ENCODE peak calls at places on chromosomes 13 and 19, in nine cellular contexts. I is GM12878, X is heart left ventricle, T is HEK293T, A is uterus, W is skeletal muscle cell, M is BE2C, K is AG20443, F is GM12892. U is an unnamed sample.
A peak's percentile ranks its signal among the peaks of the same experiment; 100 is the strongest.

GRCh38 chr19:42440357-42441046 is 2.2 kb downstream of the CXCL17 start:
- DNase-seq in I (no peak), X (peak; percentile 72), T (peak; percentile 80), A (peak; percentile 44), W (no peak), M (peak; percentile 84), K (peak; percentile 90), F (peak; percentile 52), U (peak; percentile 87)

GRCh38 chr13:76687467-76687866 is 198.7 kb downstream of the KCTD12 start:
- DNase-seq in I (no peak), X (no peak), T (no peak), A (no peak), W (no peak), M (no peak), K (no peak), F (no peak), U (no peak)

GRCh38 chr13:107809125-107809524 is 406.2 kb downstream of the LIG4 start:
- DNase-seq in I (no peak), X (no peak), T (no peak), A (no peak), W (no peak), M (no peak), K (no peak), F (no peak), U (no peak)

GRCh38 chr19:1265611-1266115 is 3.5 kb upstream of the CIRBP start:
- DNase-seq in I (no peak), X (peak; percentile 68), T (no peak), A (peak; percentile 75), W (peak; percentile 66), M (peak; percentile 68), K (peak; percentile 80), F (no peak), U (peak; percentile 81)

GRCh38 chr19:30046522-30046921 is 104.5 kb downstream of the URI1 start:
- DNase-seq in I (peak; percentile 33), X (no peak), T (no peak), A (no peak), W (no peak), M (peak; percentile 52), K (peak; percentile 21), F (no peak), U (no peak)

GRCh38 chr19:3336680-3337523 is 29.5 kb upstream of the NFIC start:
- DNase-seq in I (no peak), X (peak; percentile 88), T (no peak), A (peak; percentile 95), W (peak; percentile 83), M (no peak), K (peak; percentile 61), F (no peak), U (peak; percentile 94)

GRCh38 chr13:59479629-59480028 is 684.1 kb downstream of the DIAPH3 start:
- DNase-seq in I (no peak), X (peak; percentile 26), T (no peak), A (no peak), W (no peak), M (no peak), K (no peak), F (no peak), U (no peak)

GRCh38 chr13:98970293-98970692 is 7.6 kb downstream of the DOCK9 start:
- DNase-seq in I (no peak), X (no peak), T (no peak), A (no peak), W (no peak), M (no peak), K (no peak), F (no peak), U (peak; percentile 66)

GRCh38 chr13:30792257-30793000 is 57.1 kb downstream of the ALOX5AP start:
- DNase-seq in I (no peak), X (peak; percentile 73), T (peak; percentile 60), A (peak; percentile 78), W (peak; percentile 93), M (peak; percentile 88), K (peak; percentile 96), F (no peak), U (peak; percentile 87)

GRCh38 chr13:60959427-60959826 is 456.2 kb downstream of the PCDH20 start:
- DNase-seq in I (no peak), X (no peak), T (no peak), A (no peak), W (no peak), M (no peak), K (no peak), F (no peak), U (no peak)

GRCh38 chr19:41426952-41427646 is at the start of gene B3GNT8:
- DNase-seq in I (no peak), X (peak; percentile 89), T (peak; percentile 78), A (peak; percentile 84), W (peak; percentile 30), M (peak; percentile 94), K (peak; percentile 95), F (peak; percentile 52), U (peak; percentile 94)

GRCh38 chr13:101514695-101515275 is 62.3 kb downstream of the ITGBL1 start:
- DNase-seq in I (no peak), X (no peak), T (peak; percentile 3), A (no peak), W (no peak), M (peak; percentile 38), K (no peak), F (no peak), U (no peak)

GRCh38 chr19:49749055-49749716 is 13.9 kb downstream of the TSKS start:
- DNase-seq in I (no peak), X (no peak), T (no peak), A (no peak), W (no peak), M (no peak), K (peak; percentile 37), F (no peak), U (no peak)

GRCh38 chr13:109715902-109716301 is 70.5 kb downstream of the IRS2 start:
- DNase-seq in I (no peak), X (no peak), T (no peak), A (no peak), W (no peak), M (no peak), K (peak; percentile 51), F (no peak), U (no peak)

GRCh38 chr19:30336290-30336689 is 35.9 kb upstream of the ZNF536 start:
- DNase-seq in I (no peak), X (no peak), T (no peak), A (no peak), W (no peak), M (no peak), K (no peak), F (no peak), U (no peak)

U was measured in left ventricle myocardium superior.